ENCODE peak calls at places on chromosomes 11 and 22, in seven cellular contexts. Z is pancreas, Y is endodermal cell, V is aorta, C is thoracic aorta, X is tibial nerve, E is Panc1. Q is an unnamed sample.
A peak's percentile ranks its signal among the peaks of the same experiment; 100 is the strongest.

GRCh38 chr11:61149624-61150615 is 11.3 kb downstream of the VPS37C start:
- DNase-seq in Z (no peak), Y (peak; percentile 72), V (peak; percentile 70), C (no peak), X (no peak), E (no peak), Q (no peak)

GRCh38 chr11:47589103-47589502 is 2.6 kb downstream of the FAM180B start:
- DNase-seq in Z (no peak), Y (no peak), V (no peak), C (no peak), X (no peak), E (no peak), Q (no peak)

GRCh38 chr11:61609970-61610347 is 29.1 kb upstream of the SYT7 start:
- DNase-seq in Z (peak; percentile 47), Y (peak; percentile 88), V (no peak), C (no peak), X (no peak), E (no peak), Q (peak; percentile 49)

GRCh38 chr22:43819691-43820670 is 7.9 kb upstream of the EFCAB6 start:
- DNase-seq in Z (no peak), Y (no peak), V (no peak), C (no peak), X (no peak), E (no peak), Q (peak; percentile 13)

GRCh38 chr22:33126881-33127280 is 68.7 kb upstream of the SYN3 start:
- DNase-seq in Z (no peak), Y (peak; percentile 51), V (no peak), C (no peak), X (no peak), E (no peak), Q (no peak)

GRCh38 chr22:23527971-23528740 is 51.9 kb downstream of the IGLL1 start:
- DNase-seq in Z (no peak), Y (no peak), V (peak; percentile 55), C (no peak), X (no peak), E (no peak), Q (peak; percentile 37)

GRCh38 chr11:86069408-86070086 is 663 bp upstream of the PICALM start:
- DNase-seq in Z (no peak), Y (peak; percentile 71), V (no peak), C (peak; percentile 45), X (no peak), E (peak; percentile 75), Q (peak; percentile 34)

GRCh38 chr11:128704517-128704916 is 10.6 kb downstream of the FLI1 start:
- DNase-seq in Z (no peak), Y (no peak), V (no peak), C (no peak), X (no peak), E (no peak), Q (no peak)

GRCh38 chr11:1055990-1056771 is 18.5 kb upstream of the MUC2 start:
- DNase-seq in Z (peak; percentile 20), Y (peak; percentile 38), V (peak; percentile 74), C (no peak), X (peak; percentile 9), E (no peak), Q (no peak)

GRCh38 chr11:129323896-129324522 is 51.6 kb upstream of the BARX2 start:
- DNase-seq in Z (peak; percentile 35), Y (peak; percentile 56), V (no peak), C (no peak), X (peak; percentile 17), E (no peak), Q (peak; percentile 27)

GRCh38 chr22:39417641-39418040 is 18.1 kb downstream of the TAB1 start:
- DNase-seq in Z (no peak), Y (no peak), V (peak; percentile 69), C (no peak), X (no peak), E (no peak), Q (no peak)

GRCh38 chr22:29912605-29913398 is 29.8 kb downstream of the MTMR3 start:
- DNase-seq in Z (no peak), Y (no peak), V (no peak), C (no peak), X (no peak), E (no peak), Q (no peak)

GRCh38 chr11:130817608-130817944 is 98.7 kb downstream of the SNX19 start:
- DNase-seq in Z (no peak), Y (no peak), V (no peak), C (no peak), X (no peak), E (no peak), Q (no peak)

GRCh38 chr11:27977527-27977926 is 130.4 kb downstream of the KIF18A start:
- DNase-seq in Z (no peak), Y (no peak), V (no peak), C (no peak), X (no peak), E (no peak), Q (no peak)

GRCh38 chr11:5550440-5551095 is 2.2 kb upstream of the OR52H1 start:
- DNase-seq in Z (no peak), Y (no peak), V (no peak), C (no peak), X (no peak), E (peak; percentile 54), Q (no peak)

GRCh38 chr22:48754611-48755331 is 1072.9 kb downstream of the BRD1 start:
- DNase-seq in Z (no peak), Y (peak; percentile 18), V (peak; percentile 60), C (no peak), X (no peak), E (no peak), Q (peak; percentile 1)

GRCh38 chr11:92693146-92693545 is 276.3 kb upstream of the MTNR1B start:
- DNase-seq in Z (no peak), Y (no peak), V (no peak), C (no peak), X (no peak), E (no peak), Q (no peak)

GRCh38 chr22:49146511-49146910 is 681.2 kb downstream of the BRD1 start:
- DNase-seq in Z (no peak), Y (no peak), V (no peak), C (no peak), X (no peak), E (no peak), Q (no peak)

GRCh38 chr11:69169479-69169878 is 13.7 kb downstream of the SMIM38 start:
- DNase-seq in Z (no peak), Y (no peak), V (no peak), C (no peak), X (no peak), E (no peak), Q (no peak)

GRCh38 chr11:114081641-114082414 is 22.3 kb downstream of the ZBTB16 start:
- DNase-seq in Z (no peak), Y (no peak), V (no peak), C (no peak), X (no peak), E (no peak), Q (no peak)

GRCh38 chr11:27357250-27357649 is 5.8 kb downstream of the CCDC34 start:
- DNase-seq in Z (peak; percentile 35), Y (no peak), V (no peak), C (no peak), X (no peak), E (no peak), Q (no peak)

GRCh38 chr22:50535113-50535512 is 5.3 kb upstream of the TYMP start:
- DNase-seq in Z (no peak), Y (no peak), V (no peak), C (no peak), X (no peak), E (no peak), Q (no peak)

GRCh38 chr11:67273260-67273990 is 7.2 kb downstream of the GRK2 start:
- DNase-seq in Z (peak; percentile 37), Y (no peak), V (peak; percentile 74), C (no peak), X (peak; percentile 10), E (no peak), Q (peak; percentile 42)

GRCh38 chr11:28072321-28072720 is 35.6 kb downstream of the KIF18A start:
- DNase-seq in Z (no peak), Y (no peak), V (no peak), C (no peak), X (no peak), E (no peak), Q (no peak)

GRCh38 chr22:19759994-19760651 is 455 bp upstream of the TBX1 start:
- DNase-seq in Z (no peak), Y (no peak), V (no peak), C (no peak), X (no peak), E (no peak), Q (no peak)

GRCh38 chr22:31440681-31441080 is 41.3 kb downstream of the DRG1 start:
- DNase-seq in Z (no peak), Y (no peak), V (no peak), C (no peak), X (no peak), E (no peak), Q (no peak)

GRCh38 chr22:31442768-31443489 is 43.5 kb downstream of the DRG1 start:
- DNase-seq in Z (no peak), Y (peak; percentile 53), V (no peak), C (no peak), X (no peak), E (no peak), Q (peak; percentile 29)

GRCh38 chr22:31436132-31436531 is 36.7 kb downstream of the DRG1 start:
- DNase-seq in Z (no peak), Y (no peak), V (no peak), C (no peak), X (no peak), E (no peak), Q (no peak)

GRCh38 chr22:31441652-31442051 is 42.2 kb downstream of the DRG1 start:
- DNase-seq in Z (no peak), Y (no peak), V (no peak), C (no peak), X (no peak), E (no peak), Q (no peak)

GRCh38 chr22:31439805-31440204 is 40.4 kb downstream of the DRG1 start:
- DNase-seq in Z (no peak), Y (no peak), V (no peak), C (no peak), X (no peak), E (no peak), Q (peak; percentile 81)
- H3K36me3 ChIP-seq in Z (peaks cover 29% of the 10 kb centered on the region), Y (peaks cover 91% of the 10 kb centered on the region), V (peaks cover 8% of the 10 kb centered on the region), C (peaks cover 74% of the 10 kb centered on the region), X (peaks cover 100% of the 10 kb centered on the region), E (peaks cover 16% of the 10 kb centered on the region), Q (peaks cover 98% of the 10 kb centered on the region)

GRCh38 chr22:37024339-37025157 is 5.0 kb downstream of the MPST start:
- DNase-seq in Z (peak; percentile 29), Y (no peak), V (no peak), C (no peak), X (no peak), E (no peak), Q (no peak)
- H3K36me3 ChIP-seq in Z (peaks cover 4% of the 10 kb centered on the region), Y (peaks cover 24% of the 10 kb centered on the region), V (no peaks in the 10 kb centered on the region), C (peaks cover 46% of the 10 kb centered on the region), X (peaks cover 61% of the 10 kb centered on the region), E (no peaks in the 10 kb centered on the region), Q (peaks cover 45% of the 10 kb centered on the region)

DNA sequence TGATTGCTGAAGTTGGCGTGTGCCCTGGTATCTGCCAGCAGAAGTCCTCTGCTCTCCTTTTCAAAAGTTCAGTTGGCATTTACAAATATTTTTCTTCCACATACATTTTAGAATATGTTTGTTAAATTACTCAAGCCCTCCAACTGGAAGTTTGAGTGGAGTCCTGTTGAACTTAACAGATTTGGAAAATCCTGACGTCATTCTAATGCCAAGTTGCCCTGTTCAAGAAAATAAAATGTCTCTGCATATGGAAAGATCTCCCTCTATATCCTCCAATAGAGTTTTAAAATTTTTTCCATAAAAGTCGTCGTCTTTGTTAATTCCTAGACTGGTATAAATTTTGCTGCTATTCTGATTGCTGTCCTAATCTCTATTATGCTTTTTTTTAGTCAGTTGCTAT is 3.3 kb downstream of the KCNQ1OT1 start:
- DNase-seq in Z (no peak), Y (no peak), V (no peak), C (no peak), X (no peak), E (no peak), Q (no peak)
- H3K36me3 ChIP-seq in Z (no peaks in the 10 kb centered on the region), Y (no peaks in the 10 kb centered on the region), V (no peaks in the 10 kb centered on the region), C (no peaks in the 10 kb centered on the region), X (no peaks in the 10 kb centered on the region), E (no peaks in the 10 kb centered on the region), Q (no peaks in the 10 kb centered on the region)

GRCh38 chr22:46703996-46704370 is 34.1 kb downstream of the CERK start:
- DNase-seq in Z (no peak), Y (no peak), V (no peak), C (no peak), X (no peak), E (no peak), Q (no peak)
- H3K36me3 ChIP-seq in Z (peaks cover 12% of the 10 kb centered on the region), Y (peaks cover 47% of the 10 kb centered on the region), V (peaks cover 16% of the 10 kb centered on the region), C (peaks cover 56% of the 10 kb centered on the region), X (peaks cover 97% of the 10 kb centered on the region), E (no peaks in the 10 kb centered on the region), Q (peaks cover under 1% of the 10 kb centered on the region)